ENCODE peak calls at places on chromosomes 7 and 10, in eight cellular contexts. V, E, T, B, H, G, P and A are unnamed samples.

GRCh38 chr10:44978570-44979280 is at the start of gene DEPP1:
- DNase-seq in V (peak), E (peak), T (peak), B (peak), H (no peak), G (peak), P (peak), A (peak)

GRCh38 chr7:38274493-38274892 is 1.1 kb upstream of the TARP start:
- DNase-seq in V (no peak), E (no peak), T (no peak), B (no peak), H (no peak), G (no peak), P (no peak), A (no peak)

GRCh38 chr7:69770613-69771012 is 172.3 kb downstream of the AUTS2 start:
- DNase-seq in V (no peak), E (no peak), T (no peak), B (no peak), H (no peak), G (no peak), P (no peak), A (no peak)

GRCh38 chr10:42367532-42368230 is 270.7 kb downstream of the ZNF33B start:
- DNase-seq in V (no peak), E (peak), T (peak), B (peak), H (peak), G (no peak), P (peak), A (peak)

GRCh38 chr7:44274623-44274975 is 50.8 kb downstream of the CAMK2B start:
- DNase-seq in V (no peak), E (no peak), T (no peak), B (no peak), H (no peak), G (no peak), P (no peak), A (no peak)

GRCh38 chr7:41097501-41097900 is 605.4 kb downstream of the INHBA start:
- DNase-seq in V (no peak), E (peak), T (no peak), B (no peak), H (no peak), G (no peak), P (peak), A (no peak)

GRCh38 chr7:6516387-6516983 is 34.8 kb downstream of the GRID2IP start:
- DNase-seq in V (peak), E (peak), T (peak), B (peak), H (peak), G (peak), P (peak), A (peak)

GRCh38 chr10:80264081-80265056 is 25.1 kb downstream of the MAT1A start:
- DNase-seq in V (no peak), E (no peak), T (no peak), B (no peak), H (no peak), G (no peak), P (no peak), A (no peak)

GRCh38 chr7:157560258-157560654 is 223.5 kb downstream of the DNAJB6 start:
- DNase-seq in V (no peak), E (no peak), T (no peak), B (no peak), H (no peak), G (no peak), P (no peak), A (no peak)

GRCh38 chr10:61066661-61067353 is 122.8 kb upstream of the RHOBTB1 start:
- DNase-seq in V (no peak), E (no peak), T (no peak), B (no peak), H (no peak), G (no peak), P (no peak), A (no peak)

GRCh38 chr10:110535958-110536891 is 31.3 kb upstream of the SMC3 start:
- DNase-seq in V (no peak), E (peak), T (peak), B (peak), H (peak), G (no peak), P (peak), A (no peak)